ENCODE peak calls at places on chromosomes 2 and 18, in five cellular contexts. One of them, this sample, is unnamed. For H3K4me1, the result is how much of the 10 kb centered on the place peaks cover.

GRCh38 chr18:28041366-28041765 is 135.6 kb downstream of the CDH2 start:
- DNase-seq in H9: no peak
- DNase-seq in mesenchymal stem cell: peak
- DNase-seq in trophoblast cell: peak
- DNase-seq in H1: no peak
- DNase-seq in this sample: peak

GRCh38 chr2:43192039-43192438 is 34.4 kb downstream of the ZFP36L2 start:
- DNase-seq in H9: peak
- DNase-seq in mesenchymal stem cell: no peak
- DNase-seq in trophoblast cell: no peak
- DNase-seq in H1: no peak
- DNase-seq in this sample: no peak

GRCh38 chr2:9847140-9847539 is 3.9 kb downstream of the TAF1B start:
- DNase-seq in H9: no peak
- DNase-seq in mesenchymal stem cell: no peak
- DNase-seq in trophoblast cell: peak
- DNase-seq in H1: no peak
- DNase-seq in this sample: no peak

GRCh38 chr2:224442092-224442999 is 40.4 kb upstream of the FAM124B start:
- DNase-seq in H9: no peak
- DNase-seq in mesenchymal stem cell: no peak
- DNase-seq in trophoblast cell: peak
- DNase-seq in H1: no peak
- DNase-seq in this sample: no peak

GRCh38 chr2:33062665-33063249 is 116.0 kb downstream of the LTBP1 start:
- DNase-seq in H9: no peak
- DNase-seq in mesenchymal stem cell: no peak
- DNase-seq in trophoblast cell: peak
- DNase-seq in H1: no peak
- DNase-seq in this sample: no peak

GRCh38 chr2:134199123-134199522 is 54.7 kb upstream of the MGAT5 start:
- DNase-seq in H9: no peak
- DNase-seq in mesenchymal stem cell: no peak
- DNase-seq in trophoblast cell: no peak
- DNase-seq in H1: no peak
- DNase-seq in this sample: no peak

GRCh38 chr2:144836635-144837350 is 316.9 kb upstream of the ZEB2 start:
- DNase-seq in H9: no peak
- DNase-seq in mesenchymal stem cell: peak
- DNase-seq in trophoblast cell: no peak
- DNase-seq in H1: no peak
- DNase-seq in this sample: no peak

GRCh38 chr2:180924078-180924477 is 56.3 kb upstream of the UBE2E3 start:
- DNase-seq in H9: no peak
- DNase-seq in mesenchymal stem cell: no peak
- DNase-seq in trophoblast cell: no peak
- DNase-seq in H1: no peak
- DNase-seq in this sample: no peak

GRCh38 chr2:233838726-233839446 is 15.4 kb downstream of the HJURP start:
- DNase-seq in H9: no peak
- DNase-seq in mesenchymal stem cell: no peak
- DNase-seq in trophoblast cell: no peak
- DNase-seq in H1: no peak
- DNase-seq in this sample: no peak

GRCh38 chr2:231715988-231716616 is 7.8 kb downstream of the PTMA start:
- DNase-seq in H9: no peak
- DNase-seq in mesenchymal stem cell: peak
- DNase-seq in trophoblast cell: peak
- DNase-seq in H1: no peak
- DNase-seq in this sample: no peak

GRCh38 chr2:148530350-148530749 is 114.2 kb upstream of the EPC2 start:
- DNase-seq in H9: peak
- DNase-seq in mesenchymal stem cell: no peak
- DNase-seq in trophoblast cell: no peak
- DNase-seq in H1: no peak
- DNase-seq in this sample: no peak

GRCh38 chr2:217653240-217653639 is 349.6 kb downstream of the TNS1 start:
- DNase-seq in H9: no peak
- DNase-seq in mesenchymal stem cell: peak
- DNase-seq in trophoblast cell: peak
- DNase-seq in H1: no peak
- DNase-seq in this sample: no peak

GRCh38 chr2:186917866-186918265 is 68.9 kb upstream of the ZSWIM2 start:
- DNase-seq in H9: no peak
- DNase-seq in mesenchymal stem cell: peak
- DNase-seq in trophoblast cell: peak
- DNase-seq in H1: no peak
- DNase-seq in this sample: no peak

GRCh38 chr18:75250471-75250821 is 39.8 kb downstream of the TSHZ1 start:
- DNase-seq in H9: no peak
- DNase-seq in mesenchymal stem cell: no peak
- DNase-seq in trophoblast cell: no peak
- DNase-seq in H1: no peak
- DNase-seq in this sample: no peak

GRCh38 chr2:217570394-217570793 is 432.4 kb downstream of the TNS1 start:
- DNase-seq in H9: no peak
- DNase-seq in mesenchymal stem cell: no peak
- DNase-seq in trophoblast cell: no peak
- DNase-seq in H1: no peak
- DNase-seq in this sample: no peak

GRCh38 chr18:11728247-11728646 is 39.2 kb downstream of the GNAL start:
- DNase-seq in H9: peak
- DNase-seq in mesenchymal stem cell: no peak
- DNase-seq in trophoblast cell: no peak
- DNase-seq in H1: no peak
- DNase-seq in this sample: no peak

DNA sequence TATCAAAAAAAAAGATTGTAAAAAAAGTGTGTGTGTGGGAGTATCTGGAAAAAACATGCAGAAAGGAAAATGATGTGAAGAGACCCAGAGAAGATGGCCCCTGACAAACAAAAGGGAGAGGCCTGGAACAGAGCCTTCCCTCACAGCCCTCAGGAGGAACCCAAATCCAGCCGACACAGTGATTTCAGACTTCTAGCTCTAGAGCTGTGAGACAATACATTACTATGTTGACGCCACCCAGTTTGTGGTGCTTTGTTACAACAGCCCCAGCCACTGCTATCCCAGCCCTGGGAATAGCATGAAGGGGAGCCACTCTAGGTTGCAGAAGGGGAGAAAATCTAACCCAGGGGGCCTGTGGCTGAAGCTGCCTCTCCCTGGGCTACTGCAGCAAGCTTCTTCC is 59.0 kb upstream of the ZBTB7C start:
- DNase-seq in H9: no peak
- DNase-seq in mesenchymal stem cell: no peak
- DNase-seq in trophoblast cell: peak
- DNase-seq in H1: no peak
- DNase-seq in this sample: no peak
- H3K4me1 ChIP-seq in H9: under half
- H3K4me1 ChIP-seq in mesenchymal stem cell: under half
- H3K4me1 ChIP-seq in trophoblast cell: under half
- H3K4me1 ChIP-seq in H1: under half
- H3K4me1 ChIP-seq in this sample: under half

DNA sequence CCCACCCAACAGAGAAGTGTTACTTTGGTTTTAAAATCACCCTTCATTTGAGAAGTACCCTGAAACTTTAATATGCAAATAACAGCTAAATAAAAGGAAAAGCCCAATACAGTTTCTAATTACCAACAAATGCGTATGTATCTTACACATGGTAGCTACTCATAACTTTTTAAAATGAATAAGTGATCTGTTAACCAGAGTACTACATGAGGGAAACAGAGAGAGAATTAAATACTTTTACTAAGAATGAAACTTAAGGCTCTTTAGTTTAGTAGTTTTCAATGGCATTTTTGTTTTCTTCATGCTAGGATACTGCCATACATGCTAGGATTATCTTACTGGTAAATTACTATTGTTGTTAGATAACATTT is 39.1 kb upstream of the NABP1 start:
- DNase-seq in H9: no peak
- DNase-seq in mesenchymal stem cell: no peak
- DNase-seq in trophoblast cell: no peak
- DNase-seq in H1: no peak
- DNase-seq in this sample: no peak
- H3K14ac ChIP-seq in H9: no peak
- H3K14ac ChIP-seq in mesenchymal stem cell: no peak
- H3K14ac ChIP-seq in trophoblast cell: no peak
- H3K14ac ChIP-seq in H1: no peak
- H3K14ac ChIP-seq in this sample: no peak

GRCh38 chr2:201990069-201990468 is 43.6 kb upstream of the FZD7 start:
- DNase-seq in H9: no peak
- DNase-seq in mesenchymal stem cell: no peak
- DNase-seq in trophoblast cell: no peak
- DNase-seq in H1: no peak
- DNase-seq in this sample: no peak
- H2BK12ac ChIP-seq in H9: no peak
- H2BK12ac ChIP-seq in mesenchymal stem cell: no peak
- H2BK12ac ChIP-seq in trophoblast cell: no peak
- H2BK12ac ChIP-seq in H1: peak
- H2BK12ac ChIP-seq in this sample: no peak

GRCh38 chr18:59328683-59329082 is 10.2 kb upstream of the CPLX4 start:
- DNase-seq in H9: no peak
- DNase-seq in mesenchymal stem cell: no peak
- DNase-seq in trophoblast cell: no peak
- DNase-seq in H1: no peak
- DNase-seq in this sample: no peak
- H3K4me1 ChIP-seq in H9: under half
- H3K4me1 ChIP-seq in mesenchymal stem cell: under half
- H3K4me1 ChIP-seq in trophoblast cell: under half
- H3K4me1 ChIP-seq in H1: under half
- H3K4me1 ChIP-seq in this sample: under half

GRCh38 chr2:20619624-20620024 is 31.3 kb downstream of the HS1BP3 start:
- DNase-seq in H9: no peak
- DNase-seq in mesenchymal stem cell: peak
- DNase-seq in trophoblast cell: peak
- DNase-seq in H1: no peak
- DNase-seq in this sample: no peak

GRCh38 chr2:20620271-20620681 is 30.6 kb downstream of the HS1BP3 start:
- DNase-seq in H9: no peak
- DNase-seq in mesenchymal stem cell: no peak
- DNase-seq in trophoblast cell: no peak
- DNase-seq in H1: no peak
- DNase-seq in this sample: no peak

GRCh38 chr2:20622296-20622686 is 28.6 kb downstream of the HS1BP3 start:
- DNase-seq in H9: no peak
- DNase-seq in mesenchymal stem cell: no peak
- DNase-seq in trophoblast cell: no peak
- DNase-seq in H1: no peak
- DNase-seq in this sample: no peak

GRCh38 chr2:20621366-20622295 is 29.3 kb downstream of the HS1BP3 start:
- DNase-seq in H9: no peak
- DNase-seq in mesenchymal stem cell: no peak
- DNase-seq in trophoblast cell: no peak
- DNase-seq in H1: no peak
- DNase-seq in this sample: no peak

GRCh38 chr2:20620696-20621365 is 30.1 kb downstream of the HS1BP3 start:
- DNase-seq in H9: no peak
- DNase-seq in mesenchymal stem cell: no peak
- DNase-seq in trophoblast cell: peak
- DNase-seq in H1: no peak
- DNase-seq in this sample: no peak
- H3K14ac ChIP-seq in H9: no peak
- H3K14ac ChIP-seq in mesenchymal stem cell: no peak
- H3K14ac ChIP-seq in trophoblast cell: no peak
- H3K14ac ChIP-seq in H1: no peak
- H3K14ac ChIP-seq in this sample: no peak

GRCh38 chr2:140770645-140771044 is 1360.2 kb downstream of the LRP1B start:
- DNase-seq in H9: no peak
- DNase-seq in mesenchymal stem cell: no peak
- DNase-seq in trophoblast cell: no peak
- DNase-seq in H1: no peak
- DNase-seq in this sample: no peak
- H2BK12ac ChIP-seq in H9: no peak
- H2BK12ac ChIP-seq in mesenchymal stem cell: no peak
- H2BK12ac ChIP-seq in trophoblast cell: no peak
- H2BK12ac ChIP-seq in H1: no peak
- H2BK12ac ChIP-seq in this sample: no peak

DNA sequence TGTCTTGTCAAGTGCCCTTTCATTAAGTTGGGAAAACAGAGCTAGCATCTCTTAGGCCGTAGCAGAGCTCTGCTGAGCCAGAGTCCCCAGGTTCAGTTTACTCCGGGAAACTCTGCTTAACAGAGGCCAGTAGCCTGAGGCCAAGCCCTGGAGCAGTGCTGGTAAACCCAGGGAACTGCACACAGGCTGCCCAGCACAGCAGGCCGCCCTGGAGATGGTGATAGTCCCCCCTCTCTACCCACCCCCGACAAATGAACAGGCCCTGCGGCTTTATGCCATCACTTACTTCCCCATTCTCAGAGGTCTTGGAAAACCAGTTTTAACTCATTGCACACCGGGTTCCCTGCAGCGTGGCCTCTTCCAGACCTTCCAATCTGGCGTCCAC is 3.5 kb downstream of the CNNM4 start:
- DNase-seq in H9: no peak
- DNase-seq in mesenchymal stem cell: peak
- DNase-seq in trophoblast cell: peak
- DNase-seq in H1: no peak
- DNase-seq in this sample: no peak
- H3K4me1 ChIP-seq in H9: under half
- H3K4me1 ChIP-seq in mesenchymal stem cell: under half
- H3K4me1 ChIP-seq in trophoblast cell: under half
- H3K4me1 ChIP-seq in H1: under half
- H3K4me1 ChIP-seq in this sample: under half

GRCh38 chr2:46407852-46408455 is 71.4 kb upstream of the TMEM247 start:
- DNase-seq in H9: no peak
- DNase-seq in mesenchymal stem cell: no peak
- DNase-seq in trophoblast cell: no peak
- DNase-seq in H1: no peak
- DNase-seq in this sample: no peak

GRCh38 chr2:46411245-46411641 is 68.1 kb upstream of the TMEM247 start:
- DNase-seq in H9: no peak
- DNase-seq in mesenchymal stem cell: no peak
- DNase-seq in trophoblast cell: no peak
- DNase-seq in H1: no peak
- DNase-seq in this sample: no peak

GRCh38 chr2:46412010-46412409 is 67.4 kb upstream of the TMEM247 start:
- DNase-seq in H9: no peak
- DNase-seq in mesenchymal stem cell: no peak
- DNase-seq in trophoblast cell: no peak
- DNase-seq in H1: no peak
- DNase-seq in this sample: no peak

GRCh38 chr2:46410273-46411244 is 68.8 kb upstream of the TMEM247 start:
- DNase-seq in H9: no peak
- DNase-seq in mesenchymal stem cell: no peak
- DNase-seq in trophoblast cell: no peak
- DNase-seq in H1: no peak
- DNase-seq in this sample: no peak

DNA sequence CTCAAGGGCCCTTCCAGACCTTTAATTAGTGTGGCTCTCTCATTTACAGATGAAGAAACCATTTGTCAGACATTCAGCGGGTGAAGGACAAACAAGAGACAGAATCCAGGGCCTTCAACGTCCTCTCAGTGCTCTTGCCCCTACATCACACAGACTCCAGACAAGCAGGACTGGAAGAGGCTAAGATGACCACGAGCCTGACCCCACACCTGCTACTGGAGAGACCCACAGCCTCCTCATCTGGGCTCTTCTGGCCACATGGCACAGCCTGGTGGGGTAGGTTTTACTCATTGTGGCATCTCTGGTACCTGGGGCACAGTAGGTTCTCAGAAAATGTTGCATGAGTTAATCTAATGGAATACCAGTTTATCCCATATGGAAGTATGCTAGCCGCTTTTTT is 69.6 kb upstream of the TMEM247 start:
- DNase-seq in H9: no peak
- DNase-seq in mesenchymal stem cell: no peak
- DNase-seq in trophoblast cell: no peak
- DNase-seq in H1: no peak
- DNase-seq in this sample: no peak
- H3K14ac ChIP-seq in H9: no peak
- H3K14ac ChIP-seq in mesenchymal stem cell: no peak
- H3K14ac ChIP-seq in trophoblast cell: no peak
- H3K14ac ChIP-seq in H1: no peak
- H3K14ac ChIP-seq in this sample: no peak

This sample was measured in neuronal stem cell.